ENCODE peak calls at places on chromosomes 3 and 15, in eight cellular contexts. D is right cardiac atrium, X is HAP-1, E is mammary epithelial cell, B is thoracic aorta, C is A549, U is adipocyte, I is Peyer's patch. T is an unnamed sample. For H3K4me1, the result is how much of the 10 kb centered on the place peaks cover.

GRCh38 chr3:66037330-66037985 is 1.3 kb downstream of the MAGI1 start:
- DNase-seq in D (peak), X (peak), E (peak), B (peak), C (peak), U (peak), I (no peak), T (peak)

GRCh38 chr3:94593531-94594150 is 530.8 kb downstream of the NSUN3 start:
- DNase-seq in D (no peak), X (no peak), E (no peak), B (no peak), C (no peak), U (no peak), I (no peak), T (no peak)

GRCh38 chr3:115648559-115648958 is 25.2 kb downstream of the GAP43 start:
- DNase-seq in D (no peak), X (no peak), E (peak), B (no peak), C (no peak), U (no peak), I (no peak), T (no peak)

GRCh38 chr3:78601249-78601648 is 1166.5 kb downstream of the ROBO1 start:
- DNase-seq in D (no peak), X (no peak), E (no peak), B (no peak), C (no peak), U (no peak), I (no peak), T (no peak)

GRCh38 chr3:141421639-141422319 is 53.5 kb downstream of the ZBTB38 start:
- DNase-seq in D (no peak), X (no peak), E (no peak), B (no peak), C (no peak), U (peak), I (no peak), T (no peak)

GRCh38 chr15:69000091-69000490 is 14.4 kb upstream of the NOX5 start:
- DNase-seq in D (no peak), X (no peak), E (no peak), B (no peak), C (no peak), U (no peak), I (no peak), T (no peak)

GRCh38 chr15:50506121-50506520 is 40.3 kb downstream of the USP50 start:
- DNase-seq in D (no peak), X (no peak), E (no peak), B (no peak), C (no peak), U (no peak), I (no peak), T (no peak)

GRCh38 chr3:129415378-129415777 is 13.1 kb downstream of the EFCAB12 start:
- DNase-seq in D (no peak), X (no peak), E (no peak), B (no peak), C (no peak), U (no peak), I (no peak), T (peak)

GRCh38 chr15:56491110-56491722 is 26.3 kb upstream of the MNS1 start:
- DNase-seq in D (peak), X (peak), E (peak), B (no peak), C (peak), U (peak), I (peak), T (peak)

GRCh38 chr3:945738-946137 is 147.1 kb upstream of the CNTN6 start:
- DNase-seq in D (no peak), X (no peak), E (no peak), B (no peak), C (no peak), U (no peak), I (no peak), T (no peak)

GRCh38 chr3:69084668-69085542 is at the start of gene ARL6IP5:
- DNase-seq in D (peak), X (peak), E (peak), B (peak), C (peak), U (peak), I (peak), T (peak)
- H3K4me1 ChIP-seq in D (under half), X (under half), E (half or more), B (half or more), C (half or more), U (half or more), I (half or more), T (under half)

GRCh38 chr15:67133738-67134576 is 68.6 kb downstream of the SMAD3 start:
- DNase-seq in D (no peak), X (no peak), E (peak), B (no peak), C (peak), U (no peak), I (peak), T (no peak)
- H3K4me1 ChIP-seq in D (under half), X (under half), E (under half), B (half or more), C (half or more), U (half or more), I (under half), T (under half)

GRCh38 chr3:98565843-98566242 is 27.6 kb downstream of the CPOX start:
- DNase-seq in D (no peak), X (no peak), E (no peak), B (no peak), C (no peak), U (no peak), I (no peak), T (no peak)
- H3K4me1 ChIP-seq in D (under half), X (under half), E (under half), B (under half), C (under half), U (under half), I (under half), T (under half)

DNA sequence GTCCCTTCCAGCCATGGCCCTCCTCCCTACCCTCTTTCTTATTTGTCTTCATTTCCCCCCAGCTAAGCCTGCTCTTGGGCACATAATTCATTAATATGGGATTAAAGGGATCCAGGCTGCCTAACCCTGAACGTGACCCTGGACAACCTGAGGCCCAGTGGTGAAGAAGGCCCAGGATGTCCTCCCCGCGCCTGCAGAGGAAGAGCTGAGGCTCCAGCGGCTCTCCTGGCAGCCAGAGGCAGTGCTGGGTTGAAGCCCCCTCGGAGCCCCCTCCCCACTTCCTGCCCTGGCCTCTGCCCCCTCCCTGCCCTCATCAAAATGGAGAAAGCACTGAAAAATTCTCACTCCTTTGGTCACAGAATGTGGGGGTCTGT is 96.5 kb upstream of the ATP2B2 start:
- DNase-seq in D (no peak), X (no peak), E (no peak), B (no peak), C (no peak), U (no peak), I (no peak), T (no peak)
- H3K4me1 ChIP-seq in D (under half), X (under half), E (under half), B (under half), C (under half), U (under half), I (under half), T (under half)

DNA sequence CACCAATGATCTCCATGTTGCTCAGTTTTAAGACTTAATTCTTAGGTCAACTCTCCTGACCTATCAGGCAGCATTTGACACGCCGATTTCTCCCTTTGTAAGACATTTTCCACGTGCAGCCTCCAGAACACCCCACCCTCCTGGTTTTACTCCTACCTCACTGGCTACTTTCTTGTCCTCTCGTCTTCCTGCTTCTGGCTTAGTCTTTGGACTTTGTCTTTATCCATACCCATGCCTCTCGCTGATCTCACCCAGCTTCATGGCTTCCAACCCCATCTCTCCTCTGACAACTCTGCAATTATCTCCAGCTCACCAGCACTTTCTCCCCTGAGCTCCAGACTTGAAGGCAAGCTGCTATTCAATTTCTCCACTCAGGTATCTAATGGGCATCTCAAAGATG is 99.3 kb upstream of the UMPS start:
- DNase-seq in D (no peak), X (no peak), E (no peak), B (no peak), C (no peak), U (no peak), I (no peak), T (no peak)
- H3K4me1 ChIP-seq in D (under half), X (under half), E (under half), B (under half), C (under half), U (under half), I (under half), T (under half)

GRCh38 chr15:81299630-81300273 is 24.2 kb downstream of the STARD5 start:
- DNase-seq in D (no peak), X (no peak), E (no peak), B (no peak), C (no peak), U (no peak), I (peak), T (no peak)

GRCh38 chr15:81301385-81301784 is 22.6 kb downstream of the STARD5 start:
- DNase-seq in D (no peak), X (no peak), E (no peak), B (no peak), C (no peak), U (no peak), I (peak), T (no peak)

GRCh38 chr15:81303241-81304225 is 20.4 kb downstream of the STARD5 start:
- DNase-seq in D (no peak), X (no peak), E (no peak), B (no peak), C (no peak), U (no peak), I (peak), T (no peak)

GRCh38 chr15:81302605-81303204 is 21.2 kb downstream of the STARD5 start:
- DNase-seq in D (no peak), X (no peak), E (no peak), B (no peak), C (no peak), U (no peak), I (peak), T (no peak)

DNA sequence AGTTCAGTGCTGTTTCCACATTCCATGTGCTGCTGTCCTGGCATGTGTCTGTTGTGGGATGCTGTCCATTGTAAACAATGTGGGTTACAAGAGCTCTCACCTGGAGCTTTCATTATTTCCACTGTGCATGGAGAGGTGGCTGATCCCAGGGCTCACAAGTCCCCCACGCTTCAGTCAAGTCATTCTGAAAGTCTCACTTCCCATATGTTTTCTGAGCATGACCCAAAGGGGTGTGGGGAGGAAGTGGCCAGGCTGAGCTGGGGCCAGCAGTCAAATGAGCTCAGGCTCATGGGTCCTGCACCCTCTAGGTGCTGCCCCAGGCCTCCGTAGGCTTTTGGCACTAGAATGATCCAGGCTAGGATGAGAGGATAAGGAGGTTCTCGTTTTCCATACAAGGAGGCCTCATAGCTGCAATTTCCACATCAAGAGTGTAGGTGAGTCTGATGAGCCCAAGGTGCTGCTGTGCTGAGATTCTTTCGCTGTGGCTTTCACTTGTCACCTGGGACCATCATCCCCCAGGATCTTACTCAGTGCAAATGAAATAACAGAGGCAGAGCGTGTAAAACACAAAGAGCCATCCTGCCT is 22.0 kb downstream of the STARD5 start:
- DNase-seq in D (no peak), X (no peak), E (no peak), B (no peak), C (no peak), U (no peak), I (peak), T (peak)
- H3K4me1 ChIP-seq in D (under half), X (under half), E (under half), B (under half), C (under half), U (under half), I (under half), T (under half)

DNA sequence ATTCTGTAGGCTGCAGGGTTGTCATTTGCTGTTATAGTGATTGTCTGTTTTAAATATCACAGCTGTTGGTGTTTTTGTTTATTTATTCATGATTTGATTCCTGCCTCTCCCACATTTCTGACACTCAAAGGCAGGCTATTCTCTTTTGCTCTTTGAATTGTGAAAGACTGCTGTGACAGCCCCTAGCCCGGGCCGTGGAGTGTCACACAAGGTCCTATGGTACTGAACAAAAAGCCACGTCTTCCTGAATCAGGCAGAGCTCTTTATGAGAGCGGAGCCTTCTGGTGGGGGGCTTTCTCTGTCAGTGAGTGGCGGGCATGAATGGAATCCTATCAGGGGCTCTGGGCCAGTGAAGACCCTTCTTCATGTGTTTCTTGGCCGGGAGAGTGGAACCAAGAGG is 708.7 kb downstream of the SQOR start:
- DNase-seq in D (no peak), X (no peak), E (no peak), B (no peak), C (no peak), U (no peak), I (no peak), T (no peak)
- H3K4me1 ChIP-seq in D (under half), X (under half), E (under half), B (under half), C (under half), U (under half), I (under half), T (under half)